ENCODE peak calls at places on chromosomes 1 and 21, in four cellular contexts. One of them, this sample, is unnamed.
A peak's percentile ranks its signal among the peaks of the same experiment; 100 is the strongest.

GRCh38 chr1:53878492-53879105 is 11.0 kb downstream of the YIPF1 start:
- DNase-seq in sigmoid colon: no peak
- DNase-seq in suprapubic skin: no peak
- DNase-seq in ovary: no peak
- DNase-seq in this sample: no peak

GRCh38 chr1:188022661-188023060 is 1193.9 kb downstream of the PLA2G4A start:
- DNase-seq in sigmoid colon: no peak
- DNase-seq in suprapubic skin: no peak
- DNase-seq in ovary: no peak
- DNase-seq in this sample: no peak

GRCh38 chr1:53563609-53564008 is 104.4 kb downstream of the DMRTB1 start:
- DNase-seq in sigmoid colon: no peak
- DNase-seq in suprapubic skin: no peak
- DNase-seq in ovary: no peak
- DNase-seq in this sample: no peak

GRCh38 chr1:156750932-156751723 is at the start of gene HDGF:
- DNase-seq in sigmoid colon: peak; percentile 85
- DNase-seq in suprapubic skin: peak; percentile 86
- DNase-seq in ovary: peak; percentile 81
- DNase-seq in this sample: no peak

GRCh38 chr1:50841791-50842387 is 118.2 kb downstream of the FAF1 start:
- DNase-seq in sigmoid colon: no peak
- DNase-seq in suprapubic skin: no peak
- DNase-seq in ovary: no peak
- DNase-seq in this sample: no peak

GRCh38 chr1:16013220-16013907 is 4.5 kb downstream of the HSPB7 start:
- DNase-seq in sigmoid colon: peak; percentile 93
- DNase-seq in suprapubic skin: no peak
- DNase-seq in ovary: peak; percentile 87
- DNase-seq in this sample: peak; percentile 69

GRCh38 chr1:157978547-157979403 is 14.7 kb upstream of the KIRREL1 start:
- DNase-seq in sigmoid colon: no peak
- DNase-seq in suprapubic skin: peak; percentile 63
- DNase-seq in ovary: no peak
- DNase-seq in this sample: no peak

GRCh38 chr1:188652678-188653077 is 1823.9 kb downstream of the PLA2G4A start:
- DNase-seq in sigmoid colon: no peak
- DNase-seq in suprapubic skin: no peak
- DNase-seq in ovary: no peak
- DNase-seq in this sample: no peak

GRCh38 chr1:177119311-177119710 is 45.2 kb downstream of the ASTN1 start:
- DNase-seq in sigmoid colon: no peak
- DNase-seq in suprapubic skin: no peak
- DNase-seq in ovary: no peak
- DNase-seq in this sample: no peak

GRCh38 chr1:236018885-236019453 is 45.9 kb downstream of the NID1 start:
- DNase-seq in sigmoid colon: peak; percentile 98
- DNase-seq in suprapubic skin: peak; percentile 93
- DNase-seq in ovary: peak; percentile 87
- DNase-seq in this sample: no peak

GRCh38 chr1:82538876-82539275 is 738.1 kb downstream of the ADGRL2 start:
- DNase-seq in sigmoid colon: no peak
- DNase-seq in suprapubic skin: no peak
- DNase-seq in ovary: no peak
- DNase-seq in this sample: no peak

GRCh38 chr1:48114596-48115384 is 107.7 kb upstream of the SLC5A9 start:
- DNase-seq in sigmoid colon: no peak
- DNase-seq in suprapubic skin: no peak
- DNase-seq in ovary: no peak
- DNase-seq in this sample: no peak

GRCh38 chr21:35989185-35989735 is 71.1 kb downstream of the SETD4 start:
- DNase-seq in sigmoid colon: no peak
- DNase-seq in suprapubic skin: peak; percentile 74
- DNase-seq in ovary: no peak
- DNase-seq in this sample: no peak

GRCh38 chr1:39625462-39626273 is 13.8 kb downstream of the HEYL start:
- DNase-seq in sigmoid colon: peak; percentile 95
- DNase-seq in suprapubic skin: no peak
- DNase-seq in ovary: peak; percentile 89
- DNase-seq in this sample: no peak

GRCh38 chr1:179234863-179235262 is 5.4 kb upstream of the ABL2 start:
- DNase-seq in sigmoid colon: no peak
- DNase-seq in suprapubic skin: no peak
- DNase-seq in ovary: no peak
- DNase-seq in this sample: no peak

GRCh38 chr1:66747500-66747899 is 4.8 kb upstream of the DYNLT5 start:
- DNase-seq in sigmoid colon: no peak
- DNase-seq in suprapubic skin: no peak
- DNase-seq in ovary: no peak
- DNase-seq in this sample: no peak

GRCh38 chr21:33063907-33064622 is 5.9 kb upstream of the OLIG1 start:
- DNase-seq in sigmoid colon: no peak
- DNase-seq in suprapubic skin: no peak
- DNase-seq in ovary: no peak
- DNase-seq in this sample: no peak

GRCh38 chr21:43597845-43598244 is 61.4 kb downstream of the HSF2BP start:
- DNase-seq in sigmoid colon: no peak
- DNase-seq in suprapubic skin: no peak
- DNase-seq in ovary: no peak
- DNase-seq in this sample: no peak

GRCh38 chr1:246567258-246568235 is 1.3 kb downstream of the CNST start:
- DNase-seq in sigmoid colon: no peak
- DNase-seq in suprapubic skin: no peak
- DNase-seq in ovary: no peak
- DNase-seq in this sample: no peak

GRCh38 chr21:29055080-29055479 is 18.4 kb downstream of the CCT8 start:
- DNase-seq in sigmoid colon: no peak
- DNase-seq in suprapubic skin: no peak
- DNase-seq in ovary: no peak
- DNase-seq in this sample: no peak
- TF ChIP-seq POLR2A in sigmoid colon: no peak
- TF ChIP-seq POLR2A in suprapubic skin: no peak
- TF ChIP-seq POLR2A in ovary: no peak
- TF ChIP-seq POLR2A in this sample: no peak

GRCh38 chr21:41164981-41165650 is 2.8 kb upstream of the BACE2 start:
- DNase-seq in sigmoid colon: no peak
- DNase-seq in suprapubic skin: peak; percentile 78
- DNase-seq in ovary: no peak
- DNase-seq in this sample: peak; percentile 60
- TF ChIP-seq POLR2A in sigmoid colon: no peak
- TF ChIP-seq POLR2A in suprapubic skin: no peak
- TF ChIP-seq POLR2A in ovary: no peak
- TF ChIP-seq POLR2A in this sample: no peak

GRCh38 chr1:32753532-32754281 is 51.1 kb upstream of the SYNC start:
- DNase-seq in sigmoid colon: peak; percentile 80
- DNase-seq in suprapubic skin: peak; percentile 79
- DNase-seq in ovary: peak; percentile 88
- DNase-seq in this sample: no peak

GRCh38 chr1:32755098-32755809 is 52.7 kb upstream of the SYNC start:
- DNase-seq in sigmoid colon: no peak
- DNase-seq in suprapubic skin: no peak
- DNase-seq in ovary: peak; percentile 60
- DNase-seq in this sample: no peak

GRCh38 chr1:32757213-32757895 is 54.8 kb upstream of the SYNC start:
- DNase-seq in sigmoid colon: no peak
- DNase-seq in suprapubic skin: no peak
- DNase-seq in ovary: no peak
- DNase-seq in this sample: no peak

GRCh38 chr1:32755810-32756159 is 53.2 kb upstream of the SYNC start:
- DNase-seq in sigmoid colon: no peak
- DNase-seq in suprapubic skin: no peak
- DNase-seq in ovary: no peak
- DNase-seq in this sample: no peak

DNA sequence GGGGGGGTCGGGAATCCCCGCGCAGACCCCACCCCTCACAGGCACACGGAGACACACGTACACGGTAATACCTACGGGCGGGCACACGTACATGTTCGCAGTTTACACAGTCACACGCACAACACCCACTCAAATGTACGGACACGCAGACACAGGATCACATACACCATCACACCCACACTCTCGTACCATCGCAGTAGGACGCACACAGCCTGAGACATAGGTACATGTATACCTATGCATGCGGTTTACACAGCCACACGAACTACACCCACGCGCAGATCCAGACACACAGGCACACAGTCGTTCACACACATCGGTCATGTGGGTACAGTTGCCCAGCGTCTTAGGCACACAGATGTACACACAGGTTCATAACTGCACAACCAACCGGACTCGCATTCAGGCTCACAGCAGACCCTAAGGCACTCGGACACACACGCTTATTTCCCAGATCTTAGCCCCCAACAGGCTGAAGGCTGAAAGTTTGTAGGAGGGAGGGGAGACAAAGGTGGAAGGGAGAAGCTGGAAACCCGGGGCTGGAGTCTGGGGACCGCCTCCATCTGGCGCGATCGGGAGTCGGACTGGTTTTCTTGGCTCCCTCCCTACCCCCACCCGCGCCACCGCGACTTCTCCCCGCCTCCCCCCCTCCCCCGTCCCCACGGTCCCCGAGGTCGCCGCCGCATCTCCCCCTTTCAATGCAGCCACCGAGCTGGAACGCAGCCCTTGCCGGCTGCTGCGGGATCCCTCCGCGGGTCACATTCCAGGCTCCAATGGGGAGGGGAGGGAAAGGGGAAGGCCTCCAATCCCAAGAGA is 51.9 kb upstream of the SYNC start:
- DNase-seq in sigmoid colon: no peak
- DNase-seq in suprapubic skin: no peak
- DNase-seq in ovary: peak; percentile 62
- DNase-seq in this sample: no peak
- TF ChIP-seq POLR2A in sigmoid colon: no peak
- TF ChIP-seq POLR2A in suprapubic skin: no peak
- TF ChIP-seq POLR2A in ovary: peak; percentile 1
- TF ChIP-seq POLR2A in this sample: no peak

GRCh38 chr1:27527857-27528700 is 38.1 kb upstream of the WASF2 start:
- DNase-seq in sigmoid colon: no peak
- DNase-seq in suprapubic skin: peak; percentile 85
- DNase-seq in ovary: peak; percentile 86
- DNase-seq in this sample: no peak
- TF ChIP-seq POLR2A in sigmoid colon: no peak
- TF ChIP-seq POLR2A in suprapubic skin: no peak
- TF ChIP-seq POLR2A in ovary: peak; percentile 24
- TF ChIP-seq POLR2A in this sample: no peak

GRCh38 chr1:35175067-35176001 is 17.6 kb downstream of the SFPQ start:
- DNase-seq in sigmoid colon: no peak
- DNase-seq in suprapubic skin: no peak
- DNase-seq in ovary: no peak
- DNase-seq in this sample: no peak
- TF ChIP-seq POLR2A in sigmoid colon: no peak
- TF ChIP-seq POLR2A in suprapubic skin: no peak
- TF ChIP-seq POLR2A in ovary: no peak
- TF ChIP-seq POLR2A in this sample: no peak